ENCODE peak calls at places on chromosomes 6 and 20, in five cellular contexts. W is T-helper 2 cell; S is KG1; T is activated T-helper 1 cell treated with anti-CD3 and anti-CD28 coated beads, Interleukin-12 subunit alpha, Interleukin-12 subunit beta, Interleukin-2, Interleukin-4 antibody, amounts not matched to agents 30 ng/mL and 10 ng/mL and 1 ng/mL, durations not matched to agents 14 hours and 24 hours and 36 hours; K is activated CD4-positive, alpha-beta T cell treated with anti-CD3 and anti-CD28 coated beads for 24 hours. J is an unnamed sample.

GRCh38 chr6:152948150-152948768 is 34.6 kb downstream of the FBXO5 start:
- DNase-seq in W (peak; percentile 2), S (peak; percentile 52), T (no peak), K (no peak), J (no peak)

GRCh38 chr6:139587469-139587868 is 213.0 kb upstream of the CITED2 start:
- DNase-seq in W (no peak), S (no peak), T (no peak), K (no peak), J (no peak)

GRCh38 chr6:118630928-118631327 is 20.5 kb downstream of the CEP85L start:
- DNase-seq in W (no peak), S (no peak), T (no peak), K (no peak), J (no peak)

GRCh38 chr6:2799936-2800527 is 34.8 kb downstream of the WRNIP1 start:
- DNase-seq in W (no peak), S (no peak), T (no peak), K (no peak), J (peak; percentile 27)

GRCh38 chr6:91816335-91816734 is 1229.5 kb upstream of the MAP3K7 start:
- DNase-seq in W (no peak), S (no peak), T (no peak), K (no peak), J (no peak)

GRCh38 chr6:100796049-100796823 is 84.9 kb downstream of the ASCC3 start:
- DNase-seq in W (no peak), S (no peak), T (no peak), K (no peak), J (no peak)

GRCh38 chr6:111799576-111800467 is 73.4 kb downstream of the FYN start:
- DNase-seq in W (no peak), S (no peak), T (no peak), K (no peak), J (no peak)

GRCh38 chr6:168386973-168387372 is 54.0 kb upstream of the SMOC2 start:
- DNase-seq in W (no peak), S (no peak), T (no peak), K (no peak), J (no peak)

GRCh38 chr6:106748547-106749207 is 119.3 kb downstream of the QRSL1 start:
- DNase-seq in W (no peak), S (no peak), T (no peak), K (no peak), J (no peak)

GRCh38 chr6:149318581-149319286 is 1.2 kb downstream of the TAB2 start:
- DNase-seq in W (no peak), S (peak; percentile 33), T (no peak), K (no peak), J (no peak)

GRCh38 chr6:12160350-12160749 is 129.8 kb upstream of the EDN1 start:
- DNase-seq in W (no peak), S (no peak), T (no peak), K (no peak), J (no peak)

GRCh38 chr6:169800668-169801395 is 49.4 kb downstream of the ERMARD start:
- DNase-seq in W (no peak), S (no peak), T (no peak), K (no peak), J (no peak)

GRCh38 chr20:48538856-48539255 is 288.9 kb downstream of the PREX1 start:
- DNase-seq in W (no peak), S (no peak), T (no peak), K (no peak), J (no peak)

GRCh38 chr6:137919837-137920304 is 52.8 kb downstream of the TNFAIP3 start:
- DNase-seq in W (no peak), S (no peak), T (no peak), K (no peak), J (no peak)

GRCh38 chr6:45072673-45073072 is 255.5 kb upstream of the RUNX2 start:
- DNase-seq in W (no peak), S (no peak), T (no peak), K (no peak), J (no peak)

GRCh38 chr20:2596673-2597279 is 55.7 kb upstream of the NOP56 start:
- DNase-seq in W (no peak), S (no peak), T (no peak), K (no peak), J (no peak)

GRCh38 chr6:29633532-29633901 is 534 bp upstream of the GABBR1 start:
- DNase-seq in W (no peak), S (no peak), T (no peak), K (no peak), J (no peak)

GRCh38 chr6:7978736-7979135 is 68.1 kb upstream of the TXNDC5 start:
- DNase-seq in W (no peak), S (no peak), T (no peak), K (no peak), J (no peak)

GRCh38 chr6:51644426-51644825 is 443.0 kb downstream of the PKHD1 start:
- DNase-seq in W (no peak), S (no peak), T (no peak), K (no peak), J (no peak)

GRCh38 chr6:75563032-75563431 is 38.6 kb upstream of the SENP6 start:
- DNase-seq in W (no peak), S (no peak), T (peak; percentile 2), K (peak; percentile 2), J (no peak)

GRCh38 chr6:135196739-135197510 is 15.8 kb downstream of the MYB start:
- DNase-seq in W (no peak), S (no peak), T (no peak), K (no peak), J (no peak)

GRCh38 chr6:113376847-113377165 is 480.3 kb upstream of the MARCKS start:
- DNase-seq in W (no peak), S (no peak), T (no peak), K (no peak), J (no peak)

GRCh38 chr20:34402461-34402860 is 39.4 kb downstream of the ITCH start:
- DNase-seq in W (no peak), S (no peak), T (no peak), K (no peak), J (no peak)

GRCh38 chr20:45041464-45042337 is 59.2 kb downstream of the KCNS1 start:
- DNase-seq in W (no peak), S (no peak), T (no peak), K (no peak), J (no peak)

GRCh38 chr6:33641144-33641543 is 20.0 kb downstream of the ITPR3 start:
- DNase-seq in W (no peak), S (no peak), T (no peak), K (no peak), J (no peak)

GRCh38 chr6:136604928-136605485 is 54.8 kb upstream of the MAP7 start:
- DNase-seq in W (no peak), S (no peak), T (no peak), K (no peak), J (no peak)

GRCh38 chr6:106581468-106581867 is 47.8 kb downstream of the RTN4IP1 start:
- DNase-seq in W (no peak), S (no peak), T (no peak), K (no peak), J (no peak)

GRCh38 chr20:62704341-62704948 is 4.2 kb upstream of the NTSR1 start:
- DNase-seq in W (no peak), S (no peak), T (no peak), K (no peak), J (no peak)

GRCh38 chr20:14193885-14194284 is 143.5 kb downstream of the FLRT3 start:
- DNase-seq in W (no peak), S (no peak), T (no peak), K (no peak), J (no peak)

GRCh38 chr20:52972965-52973819 is 1.0 kb downstream of the TSHZ2 start:
- DNase-seq in W (no peak), S (no peak), T (peak; percentile 12), K (peak; percentile 12), J (no peak)

GRCh38 chr6:167794386-167795157 is 32.1 kb upstream of the AFDN start:
- DNase-seq in W (no peak), S (no peak), T (no peak), K (no peak), J (no peak)

GRCh38 chr6:138004423-138005287 is 102.6 kb downstream of the PERP start:
- DNase-seq in W (no peak), S (peak; percentile 31), T (no peak), K (no peak), J (no peak)

GRCh38 chr20:31605902-31606677 is 1.0 kb downstream of the ID1 start:
- DNase-seq in W (no peak), S (no peak), T (no peak), K (no peak), J (no peak)

GRCh38 chr6:16669227-16669626 is 92.0 kb downstream of the ATXN1 start:
- DNase-seq in W (peak; percentile 50), S (no peak), T (peak; percentile 73), K (peak; percentile 48), J (peak; percentile 63)

J was measured in NK-92 treated with Interleukin-12 subunit alpha and Interleukin-12 subunit beta, amount 100 ng/mL, for 24 hours.